ENCODE peak calls at places on chromosome 14, in seven cellular contexts. H is stimulated activated CD4-positive, alpha-beta T cell treated with anti-CD3 and anti-CD28 coated beads, Interleukin-15, amount 100 ng/mL, for 24 hours; R is neuronal stem cell; X is astrocyte of the cerebellum; P is frontal cortex; M is chondrocyte; F is left cardiac atrium. I is an unnamed sample.

GRCh38 chr14:84074626-84075025 is 1455.3 kb upstream of the FLRT2 start:
- DNase-seq in F (no peak), X (no peak), H (no peak), R (no peak), M (no peak), P (no peak), I (no peak)

GRCh38 chr14:90903101-90903500 is 86.9 kb upstream of the TTC7B start:
- DNase-seq in H (peak; percentile 65), M (no peak), X (peak; percentile 36), P (peak; percentile 64), R (peak; percentile 52), F (peak; percentile 43), I (peak; percentile 71)

GRCh38 chr14:61145258-61145902 is 135.8 kb downstream of the TMEM30B start:
- DNase-seq in X (peak; percentile 77), P (no peak), H (no peak), F (no peak), M (no peak), R (no peak), I (no peak)

GRCh38 chr14:61663312-61663974 is 31.9 kb upstream of the HIF1A start:
- DNase-seq in P (no peak), H (no peak), R (no peak), X (no peak), F (no peak), M (no peak), I (peak; percentile 34)

GRCh38 chr14:61130512-61131260 is 149.6 kb downstream of the SLC38A6 start:
- DNase-seq in H (no peak), P (no peak), M (no peak), F (no peak), R (no peak), X (no peak), I (no peak)

GRCh38 chr14:105537580-105538474 is 11.4 kb downstream of the TMEM121 start:
- DNase-seq in P (peak; percentile 79), R (no peak), M (peak; percentile 86), F (peak; percentile 48), X (no peak), H (peak; percentile 77), I (peak; percentile 93)

GRCh38 chr14:74616507-74616906 is 4.5 kb upstream of the LTBP2 start:
- DNase-seq in R (no peak), X (no peak), P (no peak), F (peak; percentile 60), H (peak; percentile 51), M (no peak), I (no peak)

GRCh38 chr14:90502760-90503159 is 105.9 kb downstream of the CALM1 start:
- DNase-seq in M (no peak), R (no peak), X (no peak), F (no peak), P (no peak), H (no peak), I (no peak)

GRCh38 chr14:72613975-72614319 is 280.0 kb downstream of the DPF3 start:
- DNase-seq in M (no peak), R (no peak), X (no peak), H (no peak), F (no peak), P (no peak), I (no peak)

GRCh38 chr14:100807979-100808734 is 17.8 kb upstream of the MEG3 start:
- DNase-seq in R (no peak), P (no peak), H (no peak), X (no peak), F (no peak), M (no peak), I (no peak)

GRCh38 chr14:32252030-32252670 is 49.1 kb upstream of the RNU6-8 start:
- DNase-seq in P (peak; percentile 57), M (no peak), F (peak; percentile 34), H (peak; percentile 48), R (peak; percentile 43), X (peak; percentile 79), I (peak; percentile 65)

GRCh38 chr14:54173782-54174181 is 217.2 kb upstream of the BMP4 start:
- DNase-seq in X (no peak), F (no peak), M (no peak), H (no peak), P (no peak), R (no peak), I (no peak)

GRCh38 chr14:22510527-22511110 is 78.4 kb downstream of the DAD1 start:
- DNase-seq in X (no peak), F (no peak), M (no peak), P (no peak), H (no peak), R (no peak), I (no peak)

GRCh38 chr14:75711796-75712211 is 50.8 kb downstream of the TTLL5 start:
- DNase-seq in X (peak; percentile 87), M (peak; percentile 92), R (peak; percentile 55), F (peak; percentile 55), H (no peak), P (peak; percentile 43), I (peak; percentile 13)

GRCh38 chr14:23300687-23301223 is 1.9 kb downstream of the PPP1R3E start:
- DNase-seq in F (peak; percentile 65), X (no peak), P (peak; percentile 23), M (no peak), H (peak; percentile 29), R (no peak), I (no peak)

GRCh38 chr14:55180434-55180833 is 11.0 kb downstream of the DLGAP5 start:
- DNase-seq in M (no peak), H (no peak), R (no peak), P (no peak), F (no peak), X (no peak), I (peak; percentile 50)

GRCh38 chr14:95522556-95522955 is 6.1 kb upstream of the SYNE3 start:
- DNase-seq in P (no peak), X (no peak), R (no peak), M (no peak), F (no peak), H (no peak), I (no peak)

GRCh38 chr14:76964695-76965094 is 63.8 kb downstream of the IRF2BPL start:
- DNase-seq in P (no peak), R (no peak), M (no peak), F (no peak), H (peak; percentile 70), X (no peak), I (peak; percentile 78)

GRCh38 chr14:105974902-105975301 is 448.5 kb downstream of the TMEM121 start:
- DNase-seq in F (no peak), X (no peak), H (peak; percentile 70), P (no peak), R (no peak), M (no peak), I (peak; percentile 45)

GRCh38 chr14:34063470-34064164 is 112.7 kb upstream of the EGLN3 start:
- DNase-seq in F (peak; percentile 43), H (no peak), M (no peak), R (no peak), P (no peak), X (no peak), I (no peak)

GRCh38 chr14:94689218-94689984 is 77.2 kb downstream of the SERPINA3 start:
- DNase-seq in R (peak; percentile 71), X (no peak), F (peak; percentile 56), H (peak; percentile 69), M (peak; percentile 53), P (peak; percentile 85), I (peak; percentile 87)

GRCh38 chr14:76514599-76514998 is 138.7 kb downstream of the ESRRB start:
- DNase-seq in M (no peak), P (no peak), H (peak; percentile 27), R (no peak), X (no peak), F (no peak), I (no peak)

GRCh38 chr14:65330416-65330815 is 82.1 kb upstream of the FUT8 start:
- DNase-seq in P (no peak), X (no peak), M (no peak), R (no peak), F (no peak), H (no peak), I (no peak)

GRCh38 chr14:40652089-40652691 is 954.5 kb upstream of the LRFN5 start:
- DNase-seq in M (no peak), P (no peak), X (no peak), F (no peak), R (no peak), H (no peak), I (no peak)

GRCh38 chr14:73759183-73759713 is 45.1 kb upstream of the PNMA1 start:
- DNase-seq in X (no peak), F (peak; percentile 87), R (no peak), H (peak; percentile 65), P (peak; percentile 76), M (no peak), I (peak; percentile 66)

GRCh38 chr14:50057331-50057730 is 59.0 kb downstream of the VCPKMT start:
- DNase-seq in R (no peak), F (no peak), P (no peak), M (peak; percentile 22), X (no peak), H (no peak), I (no peak)

GRCh38 chr14:70886421-70887206 is 20.6 kb upstream of the PCNX1 start:
- DNase-seq in R (no peak), M (no peak), F (no peak), H (peak; percentile 64), P (no peak), X (no peak), I (no peak)

GRCh38 chr14:20723458-20723857 is 22.2 kb upstream of the EDDM3A start:
- DNase-seq in H (peak; percentile 4), R (no peak), F (no peak), P (peak; percentile 18), M (no peak), X (no peak), I (peak; percentile 27)

GRCh38 chr14:99806040-99806439 is 12.8 kb downstream of the EML1 start:
- DNase-seq in M (no peak), X (no peak), R (no peak), P (no peak), H (no peak), F (no peak), I (no peak)

GRCh38 chr14:51653096-51653814 is 1.5 kb downstream of the FRMD6 start:
- DNase-seq in P (no peak), F (no peak), R (no peak), H (no peak), M (no peak), X (peak; percentile 75), I (no peak)

GRCh38 chr14:55706341-55706684 is 126.3 kb downstream of the KTN1 start:
- DNase-seq in R (no peak), H (no peak), X (no peak), F (no peak), P (no peak), M (no peak), I (no peak)

GRCh38 chr14:89252887-89253532 is 164.0 kb downstream of the FOXN3 start:
- DNase-seq in F (no peak), M (no peak), H (no peak), P (peak; percentile 31), R (no peak), X (no peak), I (no peak)

GRCh38 chr14:58666737-58667136 is 29.0 kb downstream of the DACT1 start:
- DNase-seq in F (no peak), R (no peak), X (no peak), H (no peak), M (no peak), P (no peak), I (no peak)

GRCh38 chr14:20093442-20093841 is 17.1 kb upstream of the OR4K17 start:
- DNase-seq in R (no peak), F (no peak), H (no peak), M (no peak), X (no peak), P (no peak), I (no peak)